ENCODE peak calls at places on chromosome 3, in four cellular contexts. I is tibial artery, L is GM20000, H is A549. Q is an unnamed sample.

GRCh38 chr3:138241061-138241460 is 54.0 kb downstream of the ARMC8 start:
- DNase-seq in H (no peak), I (no peak), L (no peak), Q (no peak)

GRCh38 chr3:37963635-37964034 is 27.0 kb upstream of the VILL start:
- DNase-seq in H (no peak), I (no peak), L (no peak), Q (no peak)

GRCh38 chr3:149571381-149571780 is 86.4 kb downstream of the WWTR1 start:
- DNase-seq in L (no peak), H (no peak), I (no peak), Q (no peak)

GRCh38 chr3:127124135-127124534 is 68.8 kb upstream of the PRR23E start:
- DNase-seq in H (no peak), L (no peak), I (no peak), Q (no peak)

GRCh38 chr3:135981701-135982403 is 16.3 kb downstream of the PPP2R3A start:
- DNase-seq in H (no peak), L (no peak), I (no peak), Q (no peak)

GRCh38 chr3:113249111-113249510 is 37.8 kb downstream of the BOC start:
- DNase-seq in I (no peak), L (no peak), H (no peak), Q (no peak)

GRCh38 chr3:49707113-49707480 is 12.4 kb downstream of the AMIGO3 start:
- DNase-seq in L (no peak), I (no peak), H (no peak), Q (no peak)

GRCh38 chr3:140953028-140953960 is 11.7 kb downstream of the SLC25A36 start:
- DNase-seq in I (no peak), L (no peak), H (no peak), Q (no peak)

GRCh38 chr3:10344147-10344943 is 23.4 kb upstream of the SEC13 start:
- DNase-seq in H (peak), L (peak), I (no peak), Q (peak)

GRCh38 chr3:108190346-108190745 is 31.9 kb downstream of the IFT57 start:
- DNase-seq in H (no peak), I (no peak), L (no peak), Q (no peak)

GRCh38 chr3:43994594-43995077 is 247.1 kb upstream of the TOPAZ1 start:
- DNase-seq in H (no peak), L (no peak), I (no peak), Q (no peak)

GRCh38 chr3:63975705-63976104 is 47.6 kb downstream of the PSMD6 start:
- DNase-seq in I (peak), L (no peak), H (no peak), Q (no peak)

GRCh38 chr3:117962750-117963149 is 1071.9 kb downstream of the IGSF11 start:
- DNase-seq in L (no peak), I (no peak), H (no peak), Q (no peak)

GRCh38 chr3:87227835-87228144 is 681 bp downstream of the CHMP2B start:
- DNase-seq in I (no peak), H (no peak), L (peak), Q (no peak)

GRCh38 chr3:133964547-133964946 is 65.2 kb downstream of the SLCO2A1 start:
- DNase-seq in L (no peak), H (peak), I (no peak), Q (no peak)

GRCh38 chr3:188421151-188421821 is 267.3 kb downstream of the LPP start:
- DNase-seq in L (no peak), I (no peak), H (no peak), Q (no peak)

GRCh38 chr3:190618349-190619030 is 104.6 kb downstream of the IL1RAP start:
- DNase-seq in H (no peak), I (no peak), L (peak), Q (no peak)

GRCh38 chr3:61961882-61962281 is 400.5 kb downstream of the PTPRG start:
- DNase-seq in L (no peak), I (no peak), H (no peak), Q (no peak)

GRCh38 chr3:10988003-10988402 is 4.5 kb upstream of the SLC6A1 start:
- DNase-seq in H (no peak), I (no peak), L (no peak), Q (no peak)

GRCh38 chr3:190384241-190384863 is 3.6 kb upstream of the CLDN16 start:
- DNase-seq in H (peak), I (no peak), L (peak), Q (no peak)

GRCh38 chr3:46422617-46423016 is 15.6 kb downstream of the CCRL2 start:
- DNase-seq in L (no peak), H (no peak), I (no peak), Q (no peak)

GRCh38 chr3:182235504-182235903 is 523.8 kb downstream of the SOX2 start:
- DNase-seq in I (no peak), H (no peak), L (no peak), Q (no peak)

GRCh38 chr3:14248849-14249523 is 70.4 kb downstream of the LSM3 start:
- DNase-seq in L (no peak), H (no peak), I (no peak), Q (no peak)

GRCh38 chr3:16740531-16740930 is 135.3 kb upstream of the DAZL start:
- DNase-seq in H (no peak), I (no peak), L (no peak), Q (no peak)

GRCh38 chr3:169172535-169172934 is 491.0 kb downstream of the MECOM start:
- DNase-seq in L (no peak), H (no peak), I (no peak), Q (no peak)

GRCh38 chr3:10983219-10983916 is 9.2 kb upstream of the SLC6A1 start:
- DNase-seq in L (peak), I (no peak), H (peak), Q (peak)

GRCh38 chr3:29170894-29171582 is 109.8 kb upstream of the RBMS3 start:
- DNase-seq in H (no peak), I (no peak), L (no peak), Q (no peak)

GRCh38 chr3:63202529-63202928 is 75.6 kb upstream of the SYNPR start:
- DNase-seq in I (no peak), L (no peak), H (no peak), Q (no peak)

GRCh38 chr3:11140054-11140712 is 14.1 kb upstream of the HRH1 start:
- DNase-seq in H (no peak), I (peak), L (peak), Q (no peak)

GRCh38 chr3:58529516-58530353 is 7.3 kb downstream of the ACOX2 start:
- DNase-seq in I (no peak), L (no peak), H (no peak), Q (peak)

GRCh38 chr3:58531555-58531954 is 5.4 kb downstream of the ACOX2 start:
- DNase-seq in H (no peak), I (no peak), L (no peak), Q (no peak)

GRCh38 chr3:58526124-58526957 is 10.6 kb downstream of the ACOX2 start:
- DNase-seq in L (no peak), I (no peak), H (peak), Q (no peak)

GRCh38 chr3:58530354-58530865 is 6.6 kb downstream of the ACOX2 start:
- DNase-seq in H (no peak), L (no peak), I (no peak), Q (no peak)

DNA sequence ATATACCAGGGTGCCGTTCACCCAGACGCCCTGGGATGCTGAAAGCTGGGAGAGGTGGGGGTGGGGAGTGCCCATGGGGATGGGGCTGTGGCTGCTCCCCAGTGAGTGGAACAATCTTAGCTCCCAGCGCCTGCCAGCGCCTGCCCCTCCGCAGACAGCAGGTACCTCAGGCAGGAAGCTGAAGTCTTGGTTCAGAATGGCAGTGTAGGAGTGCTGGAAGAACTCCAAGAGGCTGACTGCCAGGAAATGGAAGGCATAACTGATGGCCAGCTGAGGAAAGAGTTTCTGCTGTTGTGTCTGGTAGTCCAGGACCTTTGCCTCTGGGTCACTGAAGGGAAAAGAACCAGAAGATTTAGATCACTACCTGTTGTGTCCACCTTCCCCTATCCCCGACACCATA is 8.4 kb downstream of the ACOX2 start:
- DNase-seq in I (no peak), L (no peak), H (no peak), Q (no peak)
- TF ChIP-seq CTCF in I (no peak), L (no peak), H (no peak), Q (no peak)

GRCh38 chr3:73766599-73767378 is 142.0 kb upstream of the PDZRN3 start:
- DNase-seq in L (no peak), I (peak), H (no peak), Q (no peak)

GRCh38 chr3:73765878-73766564 is 141.3 kb upstream of the PDZRN3 start:
- DNase-seq in L (no peak), H (no peak), I (no peak), Q (no peak)

GRCh38 chr3:73772076-73772475 is 147.3 kb upstream of the PDZRN3 start:
- DNase-seq in L (no peak), H (no peak), I (no peak), Q (no peak)

GRCh38 chr3:73772599-73772998 is 147.9 kb upstream of the PDZRN3 start:
- DNase-seq in L (no peak), I (no peak), H (no peak), Q (no peak)

GRCh38 chr3:73768594-73769308 is 144.0 kb upstream of the PDZRN3 start:
- DNase-seq in H (no peak), I (no peak), L (no peak), Q (no peak)
- TF ChIP-seq CTCF in H (no peak), I (no peak), L (no peak), Q (no peak)

DNA sequence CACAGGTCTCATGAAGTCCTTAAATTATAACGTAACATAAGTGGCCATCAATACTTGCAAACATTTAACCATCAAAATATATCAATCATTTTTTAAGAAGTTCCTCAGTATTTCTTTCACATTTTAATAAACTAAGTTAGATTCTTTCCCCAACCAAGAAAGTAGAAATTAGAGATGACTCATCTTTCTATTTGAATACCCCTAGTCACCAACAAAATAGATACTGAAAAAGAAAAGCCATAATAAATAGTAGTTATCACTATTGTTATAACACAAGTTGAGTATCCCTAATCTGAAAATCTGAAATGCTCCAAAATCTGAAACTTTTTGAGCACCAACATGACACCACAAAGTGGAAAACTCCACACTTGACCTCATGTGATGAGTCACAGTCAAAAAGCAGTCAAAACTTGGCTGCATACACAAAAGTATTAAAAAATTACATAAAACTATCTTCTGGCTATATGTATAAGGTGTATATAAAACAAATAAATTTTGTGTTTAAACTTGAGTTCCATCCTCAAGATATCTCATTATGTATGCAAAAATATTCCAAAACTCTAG is 3.7 kb downstream of the SHQ1 start:
- DNase-seq in I (no peak), L (no peak), H (no peak), Q (no peak)
- TF ChIP-seq CTCF in I (no peak), L (no peak), H (no peak), Q (no peak)

GRCh38 chr3:33918357-33918756 is 119.9 kb downstream of the PDCD6IP start:
- DNase-seq in I (no peak), L (no peak), H (no peak), Q (no peak)

GRCh38 chr3:33919721-33920120 is 121.3 kb downstream of the PDCD6IP start:
- DNase-seq in L (no peak), H (no peak), I (no peak), Q (no peak)

GRCh38 chr3:33914731-33915389 is 116.4 kb downstream of the PDCD6IP start:
- DNase-seq in I (no peak), H (no peak), L (no peak), Q (no peak)

GRCh38 chr3:33919312-33919711 is 120.9 kb downstream of the PDCD6IP start:
- DNase-seq in H (no peak), L (no peak), I (no peak), Q (no peak)

GRCh38 chr3:33915796-33916589 is 117.6 kb downstream of the PDCD6IP start:
- DNase-seq in L (peak), I (no peak), H (peak), Q (no peak)
- TF ChIP-seq CTCF in L (no peak), I (peak), H (peak), Q (no peak)

DNA sequence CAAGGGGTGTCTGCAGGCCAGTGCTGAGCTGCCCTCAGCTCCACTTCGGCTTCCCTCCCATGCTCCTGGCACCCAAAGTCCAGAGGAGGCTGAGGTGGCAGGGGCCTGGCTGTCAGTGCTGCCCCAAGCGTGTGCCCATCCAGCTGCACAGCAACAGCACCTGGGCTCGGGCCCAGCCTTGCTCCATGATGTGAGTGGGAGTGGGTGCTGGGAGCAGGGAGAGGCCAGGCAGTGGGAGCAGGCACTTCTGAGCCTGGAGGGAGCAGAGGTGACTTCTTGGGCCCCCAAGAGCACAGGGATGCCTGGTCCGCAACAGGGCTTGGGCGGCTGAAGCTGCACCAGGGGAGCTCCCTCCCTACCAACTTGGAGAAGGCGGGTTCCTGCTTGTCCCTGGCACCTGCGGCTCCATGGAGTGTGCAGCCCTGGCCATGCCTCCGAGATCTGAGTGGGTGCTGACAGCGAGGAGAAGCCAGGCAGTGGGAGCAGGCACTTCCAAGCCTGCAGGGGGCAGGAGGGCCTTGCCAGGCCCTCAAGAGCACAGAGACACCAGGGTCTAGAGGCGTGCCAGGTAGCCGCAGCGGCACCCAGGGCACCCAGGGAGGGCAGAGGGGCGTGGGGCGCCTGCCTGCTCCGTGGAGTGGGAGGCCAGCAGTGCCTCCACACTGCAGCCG is 366.7 kb upstream of the SGO1 start:
- DNase-seq in H (no peak), L (no peak), I (no peak), Q (no peak)
- TF ChIP-seq CTCF in H (no peak), L (no peak), I (no peak), Q (no peak)

GRCh38 chr3:176430244-176430893 is 766.9 kb downstream of the TBL1XR1 start:
- DNase-seq in L (peak), H (peak), I (no peak), Q (peak)
- TF ChIP-seq CTCF in L (no peak), H (peak), I (peak), Q (peak)